ENCODE peak calls at places on chromosomes 2 and 18, in seven cellular contexts. H, W, B, I, A, J and Z are unnamed samples.
A peak's percentile ranks its signal among the peaks of the same experiment; 100 is the strongest.

GRCh38 chr2:124798551-124798950 is 773.5 kb downstream of the CNTNAP5 start:
- DNase-seq in H (peak; percentile 8), W (no peak), B (no peak), I (no peak), A (no peak), J (no peak), Z (no peak)

GRCh38 chr2:28639836-28640235 is 111.8 kb upstream of the PPP1CB start:
- DNase-seq in H (no peak), W (no peak), B (no peak), I (no peak), A (no peak), J (no peak), Z (no peak)

GRCh38 chr2:215218587-215219577 is 80.5 kb upstream of the ABCA12 start:
- DNase-seq in H (peak; percentile 17), W (no peak), B (no peak), I (no peak), A (no peak), J (no peak), Z (peak; percentile 2)

GRCh38 chr18:62524443-62525200 is 1.8 kb downstream of the ZCCHC2 start:
- DNase-seq in H (peak; percentile 39), W (peak; percentile 51), B (peak; percentile 59), I (peak; percentile 73), A (peak; percentile 44), J (peak; percentile 64), Z (peak; percentile 52)

GRCh38 chr18:13485182-13485581 is 241.2 kb downstream of the FAM210A start:
- DNase-seq in H (no peak), W (no peak), B (no peak), I (no peak), A (no peak), J (no peak), Z (no peak)

GRCh38 chr2:230319211-230319862 is 7.7 kb upstream of the SP140L start:
- DNase-seq in H (no peak), W (no peak), B (no peak), I (no peak), A (no peak), J (peak; percentile 9), Z (no peak)

GRCh38 chr2:16623046-16623445 is 42.6 kb downstream of the CYRIA start:
- DNase-seq in H (no peak), W (no peak), B (no peak), I (no peak), A (no peak), J (no peak), Z (no peak)

GRCh38 chr18:2330764-2331163 is 240.5 kb downstream of the METTL4 start:
- DNase-seq in H (no peak), W (no peak), B (no peak), I (no peak), A (no peak), J (no peak), Z (no peak)

GRCh38 chr2:161571051-161571429 is 53.2 kb upstream of the SLC4A10 start:
- DNase-seq in H (no peak), W (no peak), B (no peak), I (no peak), A (no peak), J (no peak), Z (no peak)

GRCh38 chr2:204325468-204325867 is 219.8 kb upstream of the PARD3B start:
- DNase-seq in H (peak; percentile 89), W (peak; percentile 52), B (peak; percentile 60), I (no peak), A (peak; percentile 64), J (peak; percentile 73), Z (peak; percentile 88)

DNA sequence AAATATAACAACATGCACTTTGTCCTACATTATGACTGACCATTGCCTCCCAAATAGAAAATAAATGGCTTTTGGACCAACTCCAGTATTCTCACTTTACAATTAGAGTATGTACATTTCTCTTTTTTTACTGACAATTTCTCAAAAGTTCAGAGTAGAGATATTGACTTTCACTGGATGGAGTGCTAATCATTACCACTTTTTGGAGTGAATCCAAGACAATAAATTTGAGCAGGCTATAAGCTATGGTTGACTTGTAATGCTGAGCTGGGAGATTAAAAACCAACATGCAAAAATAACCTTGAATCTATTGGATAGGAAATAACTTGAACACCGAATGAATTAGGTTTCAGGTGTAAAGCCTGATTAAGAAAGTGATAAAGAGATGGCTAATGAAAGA is 987.4 kb downstream of the SUCLG1 start:
- DNase-seq in H (no peak), W (no peak), B (no peak), I (no peak), A (no peak), J (no peak), Z (no peak)
- TF ChIP-seq CTCF in H (no peak), W (no peak), B (no peak), I (no peak), A (no peak), J (no peak), Z (no peak)

DNA sequence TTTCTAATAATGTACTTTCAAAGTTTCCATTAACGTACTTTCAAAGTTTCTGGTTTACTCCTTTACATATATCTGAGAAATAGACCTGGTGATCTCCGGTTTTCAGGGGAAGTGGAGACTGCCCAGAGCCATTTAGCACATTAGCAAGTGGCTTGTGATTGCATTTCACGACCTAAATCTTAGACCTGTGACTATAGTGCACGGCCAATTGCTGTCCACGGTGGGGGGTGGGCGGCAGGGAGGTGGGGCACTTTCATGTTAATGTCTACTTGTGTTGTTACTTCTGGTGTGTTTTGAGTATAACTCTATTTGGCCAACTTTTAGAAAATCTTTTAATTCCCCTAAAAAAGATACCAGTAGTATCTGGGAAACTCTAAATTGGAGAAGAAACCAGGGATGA is 11.3 kb downstream of the GATA6 start:
- DNase-seq in H (peak; percentile 40), W (no peak), B (no peak), I (no peak), A (no peak), J (no peak), Z (no peak)
- H3K4me3 ChIP-seq in H (peak overlapping the region; percentile 53), W (no peak overlapping the region), B (no peak overlapping the region), I (no peak overlapping the region), A (no peak overlapping the region), J (peak overlapping the region; percentile 29), Z (no peak overlapping the region)

GRCh38 chr2:18437909-18438308 is 122.5 kb downstream of the RDH14 start:
- DNase-seq in H (no peak), W (no peak), B (no peak), I (no peak), A (no peak), J (no peak), Z (no peak)

GRCh38 chr2:18432999-18433398 is 127.5 kb downstream of the RDH14 start:
- DNase-seq in H (peak; percentile 63), W (no peak), B (no peak), I (peak; percentile 47), A (no peak), J (no peak), Z (peak; percentile 41)

GRCh38 chr2:18436408-18437077 is 123.9 kb downstream of the RDH14 start:
- DNase-seq in H (peak; percentile 63), W (peak; percentile 45), B (no peak), I (peak; percentile 62), A (no peak), J (no peak), Z (no peak)

GRCh38 chr2:18433872-18434271 is 126.6 kb downstream of the RDH14 start:
- DNase-seq in H (no peak), W (no peak), B (no peak), I (no peak), A (no peak), J (no peak), Z (no peak)

DNA sequence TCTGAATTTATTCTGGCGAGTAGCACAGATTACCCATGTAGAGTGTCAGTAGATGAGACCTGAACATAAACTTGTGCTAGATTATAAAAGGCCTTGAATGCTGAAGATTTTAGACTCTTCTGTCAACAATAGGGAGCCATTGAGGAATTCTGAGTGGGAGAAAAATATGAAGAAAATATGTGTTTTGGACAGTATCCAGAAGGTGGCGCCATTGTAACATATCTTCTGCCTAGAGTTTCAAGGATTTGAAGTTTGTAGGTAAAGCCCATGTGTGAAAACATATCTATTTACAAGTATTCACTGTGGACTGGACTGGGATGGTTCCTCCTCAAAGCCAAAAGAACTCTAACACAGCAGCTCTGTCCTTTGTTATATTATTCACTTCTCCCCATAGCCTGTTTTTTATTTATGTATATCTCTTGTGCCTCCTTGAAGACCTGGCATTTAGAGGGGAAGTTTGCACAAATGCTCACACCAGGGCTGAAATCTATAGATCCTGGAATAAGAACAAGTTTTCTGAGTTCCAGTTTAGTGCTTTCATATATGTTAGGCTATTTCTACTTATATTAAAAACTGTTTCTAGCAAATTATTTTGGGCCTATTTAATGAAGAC is 124.9 kb downstream of the RDH14 start:
- DNase-seq in H (peak; percentile 93), W (no peak), B (peak; percentile 26), I (no peak), A (peak; percentile 20), J (peak; percentile 32), Z (peak; percentile 52)
- TF ChIP-seq CTCF in H (peak; percentile 44), W (peak; percentile 62), B (peak; percentile 53), I (peak; percentile 53), A (peak; percentile 76), J (peak; percentile 53), Z (peak; percentile 39)

GRCh38 chr2:183347969-183348368 is 223.7 kb downstream of the NUP35 start:
- DNase-seq in H (no peak), W (no peak), B (no peak), I (no peak), A (no peak), J (no peak), Z (no peak)

GRCh38 chr2:183348492-183348891 is 224.2 kb downstream of the NUP35 start:
- DNase-seq in H (no peak), W (no peak), B (no peak), I (no peak), A (no peak), J (no peak), Z (no peak)

GRCh38 chr2:183349046-183349445 is 224.8 kb downstream of the NUP35 start:
- DNase-seq in H (no peak), W (no peak), B (no peak), I (no peak), A (no peak), J (no peak), Z (no peak)
- H3K4me3 ChIP-seq in H (no peak overlapping the region), W (no peak overlapping the region), B (no peak overlapping the region), I (no peak overlapping the region), A (no peak overlapping the region), J (no peak overlapping the region), Z (no peak overlapping the region)

DNA sequence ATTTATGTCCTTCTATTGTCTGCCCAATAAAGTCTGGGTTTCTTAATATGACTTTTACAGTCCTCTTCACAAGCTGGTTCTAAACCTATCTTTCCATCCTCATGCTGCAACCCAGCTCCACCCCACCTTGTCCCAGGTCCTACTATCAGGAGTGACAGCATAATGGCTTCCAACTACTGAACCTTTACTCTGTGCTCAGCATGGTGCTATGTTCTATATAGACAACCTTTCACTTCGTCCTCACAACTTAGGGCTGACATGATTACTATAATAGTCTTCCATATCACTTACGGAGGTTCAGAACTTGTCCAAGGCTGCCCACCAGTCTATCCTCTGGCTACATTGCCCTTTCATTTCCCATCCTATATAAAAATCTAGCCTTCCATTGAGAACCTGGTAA is 256.8 kb downstream of the ALK start:
- DNase-seq in H (no peak), W (no peak), B (no peak), I (no peak), A (no peak), J (no peak), Z (no peak)
- TF ChIP-seq CTCF in H (no peak), W (no peak), B (no peak), I (no peak), A (no peak), J (no peak), Z (no peak)